ENCODE peak calls at places on chromosomes 16 and 17, in four cellular contexts. O is HFFc6; M is stimulated activated CD8-positive, alpha-beta memory T cell treated with anti-CD3 and anti-CD28 coated beads, Interleukin-12 subunit alpha, Interleukin-12 subunit beta, amount 100 ng/mL, for 4 hours; Y is heart right ventricle. Z is an unnamed sample.

GRCh38 chr17:82242977-82243647 is 14.3 kb downstream of the SLC16A3 start:
- DNase-seq in M (no peak), O (peak), Y (peak), Z (peak)

GRCh38 chr16:79011282-79011681 is 589.3 kb downstream of the MAF start:
- DNase-seq in Y (no peak), O (no peak), M (no peak), Z (no peak)

GRCh38 chr17:39753514-39754160 is 15.9 kb downstream of the GRB7 start:
- DNase-seq in O (no peak), Y (peak), M (peak), Z (no peak)

GRCh38 chr16:8920676-8921625 is 38.8 kb downstream of the LITAFD start:
- DNase-seq in Y (no peak), O (no peak), M (no peak), Z (peak)

GRCh38 chr17:16281351-16281750 is 64.3 kb downstream of the PIGL start:
- DNase-seq in Y (no peak), O (peak), M (no peak), Z (peak)

GRCh38 chr16:23587726-23588125 is 8.4 kb downstream of the NDUFAB1 start:
- DNase-seq in M (no peak), Y (peak), O (peak), Z (peak)

GRCh38 chr16:64468515-64469090 is 653.3 kb downstream of the CDH11 start:
- DNase-seq in Y (no peak), O (no peak), M (no peak), Z (no peak)

GRCh38 chr17:17542906-17543635 is 46.9 kb upstream of the RASD1 start:
- DNase-seq in Y (no peak), M (no peak), O (no peak), Z (no peak)

GRCh38 chr16:70805787-70806186 is 4.8 kb upstream of the VAC14 start:
- DNase-seq in Y (no peak), M (no peak), O (peak), Z (peak)

GRCh38 chr17:48610282-48611211 is at the start of gene HOXB7:
- DNase-seq in Y (peak), M (no peak), O (no peak), Z (no peak)

GRCh38 chr17:19905514-19905913 is 37.8 kb upstream of the ULK2 start:
- DNase-seq in M (no peak), O (no peak), Y (no peak), Z (no peak)

GRCh38 chr17:1153795-1154546 is 25.8 kb downstream of the ABR start:
- DNase-seq in Y (peak), O (peak), M (no peak), Z (peak)

GRCh38 chr17:8253801-8254200 is 4.7 kb downstream of the PFAS start:
- DNase-seq in M (no peak), Y (no peak), O (no peak), Z (peak)

GRCh38 chr16:556479-557173 is 3.6 kb upstream of the PRR35 start:
- DNase-seq in Y (no peak), M (no peak), O (no peak), Z (no peak)

GRCh38 chr17:51184124-51184523 is 17.9 kb downstream of the NME2 start:
- DNase-seq in O (no peak), M (no peak), Y (no peak), Z (no peak)

GRCh38 chr17:82678265-82678891 is 20.1 kb downstream of the RAB40B start:
- DNase-seq in O (no peak), M (no peak), Y (no peak), Z (no peak)

GRCh38 chr16:68235882-68236803 is at the start of gene ESRP2:
- DNase-seq in O (no peak), M (peak), Y (no peak), Z (no peak)

GRCh38 chr16:56349711-56350161 is 75.6 kb downstream of the AMFR start:
- DNase-seq in Y (no peak), O (no peak), M (no peak), Z (no peak)

GRCh38 chr16:81495321-81496234 is 51.0 kb downstream of the CMIP start:
- DNase-seq in O (no peak), Y (peak), M (no peak), Z (no peak)

GRCh38 chr16:85210423-85211169 is 98.3 kb upstream of the CIBAR2 start:
- DNase-seq in Y (peak), M (no peak), O (peak), Z (peak)

GRCh38 chr17:73466704-73467433 is 155.1 kb upstream of the CDC42EP4 start:
- DNase-seq in M (no peak), Y (no peak), O (no peak), Z (no peak)

GRCh38 chr16:74575805-74576643 is 30.9 kb downstream of the GLG1 start:
- DNase-seq in O (no peak), Y (no peak), M (no peak), Z (no peak)

GRCh38 chr17:4004517-4005295 is 40.5 kb upstream of the ATP2A3 start:
- DNase-seq in O (no peak), Y (peak), M (peak), Z (peak)

GRCh38 chr16:14559809-14560227 is 70.2 kb downstream of the PARN start:
- DNase-seq in O (no peak), Y (no peak), M (no peak), Z (peak)

GRCh38 chr17:72076678-72077030 is 44.2 kb upstream of the SOX9 start:
- DNase-seq in M (no peak), Y (no peak), O (no peak), Z (no peak)